ENCODE peak calls at places on chromosomes 7 and 10, in eight cellular contexts. D, Y, N, M, W, V, I and L are unnamed samples.
A peak's percentile ranks its signal among the peaks of the same experiment; 100 is the strongest.

GRCh38 chr7:66927348-66927948 is 6.4 kb downstream of the TMEM248 start:
- DNase-seq in D (no peak), I (no peak), M (no peak), V (no peak), Y (no peak), N (no peak), W (no peak), L (no peak)

GRCh38 chr10:93816123-93816747 is 58.5 kb downstream of the LGI1 start:
- DNase-seq in I (peak; percentile 2), Y (peak; percentile 74), N (peak; percentile 74), W (peak; percentile 7), V (peak; percentile 48), M (peak; percentile 64), D (peak; percentile 12), L (peak; percentile 46)

GRCh38 chr7:28956608-28957063 is 1.5 kb downstream of the TRIL start:
- DNase-seq in W (no peak), M (peak; percentile 82), Y (peak; percentile 31), D (no peak), N (peak; percentile 67), V (peak; percentile 55), I (peak; percentile 79), L (peak; percentile 33)

GRCh38 chr7:159070422-159071148 is 74.1 kb downstream of the VIPR2 start:
- DNase-seq in Y (peak; percentile 51), D (no peak), V (peak; percentile 5), N (no peak), I (no peak), W (no peak), M (no peak), L (no peak)

GRCh38 chr10:22229756-22230330 is 12.0 kb upstream of the EBLN1 start:
- DNase-seq in I (no peak), M (no peak), D (no peak), W (no peak), Y (peak; percentile 20), N (peak; percentile 42), V (peak; percentile 8), L (no peak)

GRCh38 chr7:156928406-156928747 is 21.1 kb upstream of the NOM1 start:
- DNase-seq in Y (no peak), I (no peak), W (no peak), N (no peak), M (no peak), V (no peak), D (no peak), L (no peak)

GRCh38 chr7:109945820-109946518 is 1145.0 kb upstream of the LRRN3 start:
- DNase-seq in V (no peak), N (no peak), D (no peak), M (no peak), Y (no peak), I (no peak), W (no peak), L (no peak)

GRCh38 chr10:78741541-78741940 is 327.2 kb upstream of the ZMIZ1 start:
- DNase-seq in D (no peak), M (no peak), V (no peak), N (no peak), I (no peak), W (no peak), Y (peak; percentile 78), L (no peak)

GRCh38 chr10:62856021-62856420 is 39.9 kb upstream of the EGR2 start:
- DNase-seq in D (no peak), W (no peak), N (no peak), I (no peak), Y (no peak), V (no peak), M (no peak), L (no peak)